ENCODE peak calls at places on chromosomes 5 and 9, in eight cellular contexts. One of them, this sample, is unnamed.

GRCh38 chr9:6686396-6686795 is 40.9 kb upstream of the GLDC start:
- DNase-seq in hypothalamus: no peak
- DNase-seq in mesothelial cell of epicardium: no peak
- DNase-seq in stimulated activated CD4-positive, alpha-beta T cell treated with anti-CD3 and anti-CD28 coated beads, Interleukin-4, amount 100 ng/mL, for 24 hours: no peak
- DNase-seq in activated CD4-positive, alpha-beta T cell treated with anti-CD3 and anti-CD28 coated beads for 24 hours: no peak
- DNase-seq in HTR-8/SVneo: no peak
- DNase-seq in psoas muscle: no peak
- DNase-seq in coronary artery: no peak
- DNase-seq in this sample: no peak

GRCh38 chr9:78682206-78682605 is 385.3 kb downstream of the PSAT1 start:
- DNase-seq in psoas muscle: no peak
- DNase-seq in HTR-8/SVneo: no peak
- DNase-seq in stimulated activated CD4-positive, alpha-beta T cell treated with anti-CD3 and anti-CD28 coated beads, Interleukin-4, amount 100 ng/mL, for 24 hours: no peak
- DNase-seq in mesothelial cell of epicardium: no peak
- DNase-seq in coronary artery: no peak
- DNase-seq in activated CD4-positive, alpha-beta T cell treated with anti-CD3 and anti-CD28 coated beads for 24 hours: no peak
- DNase-seq in hypothalamus: no peak
- DNase-seq in this sample: no peak

GRCh38 chr9:79592736-79593493 is 21.1 kb downstream of the TLE4 start:
- DNase-seq in hypothalamus: no peak
- DNase-seq in activated CD4-positive, alpha-beta T cell treated with anti-CD3 and anti-CD28 coated beads for 24 hours: no peak
- DNase-seq in mesothelial cell of epicardium: no peak
- DNase-seq in coronary artery: no peak
- DNase-seq in HTR-8/SVneo: no peak
- DNase-seq in stimulated activated CD4-positive, alpha-beta T cell treated with anti-CD3 and anti-CD28 coated beads, Interleukin-4, amount 100 ng/mL, for 24 hours: no peak
- DNase-seq in psoas muscle: no peak
- DNase-seq in this sample: no peak

GRCh38 chr5:96487859-96488258 is 54.8 kb upstream of the PCSK1 start:
- DNase-seq in psoas muscle: no peak
- DNase-seq in mesothelial cell of epicardium: no peak
- DNase-seq in stimulated activated CD4-positive, alpha-beta T cell treated with anti-CD3 and anti-CD28 coated beads, Interleukin-4, amount 100 ng/mL, for 24 hours: no peak
- DNase-seq in HTR-8/SVneo: no peak
- DNase-seq in hypothalamus: no peak
- DNase-seq in coronary artery: no peak
- DNase-seq in activated CD4-positive, alpha-beta T cell treated with anti-CD3 and anti-CD28 coated beads for 24 hours: no peak
- DNase-seq in this sample: no peak

GRCh38 chr9:127980706-127981558 is at the start of gene EEIG1:
- DNase-seq in hypothalamus: peak
- DNase-seq in coronary artery: peak
- DNase-seq in stimulated activated CD4-positive, alpha-beta T cell treated with anti-CD3 and anti-CD28 coated beads, Interleukin-4, amount 100 ng/mL, for 24 hours: peak
- DNase-seq in HTR-8/SVneo: peak
- DNase-seq in psoas muscle: peak
- DNase-seq in activated CD4-positive, alpha-beta T cell treated with anti-CD3 and anti-CD28 coated beads for 24 hours: peak
- DNase-seq in mesothelial cell of epicardium: peak
- DNase-seq in this sample: peak

GRCh38 chr5:132840896-132841818 is 10.7 kb upstream of the SHROOM1 start:
- DNase-seq in mesothelial cell of epicardium: peak
- DNase-seq in coronary artery: no peak
- DNase-seq in activated CD4-positive, alpha-beta T cell treated with anti-CD3 and anti-CD28 coated beads for 24 hours: no peak
- DNase-seq in psoas muscle: no peak
- DNase-seq in stimulated activated CD4-positive, alpha-beta T cell treated with anti-CD3 and anti-CD28 coated beads, Interleukin-4, amount 100 ng/mL, for 24 hours: no peak
- DNase-seq in hypothalamus: no peak
- DNase-seq in HTR-8/SVneo: no peak
- DNase-seq in this sample: no peak

GRCh38 chr9:30774326-30774725 is 1610.1 kb upstream of the ACO1 start:
- DNase-seq in hypothalamus: no peak
- DNase-seq in coronary artery: no peak
- DNase-seq in mesothelial cell of epicardium: no peak
- DNase-seq in psoas muscle: no peak
- DNase-seq in activated CD4-positive, alpha-beta T cell treated with anti-CD3 and anti-CD28 coated beads for 24 hours: no peak
- DNase-seq in stimulated activated CD4-positive, alpha-beta T cell treated with anti-CD3 and anti-CD28 coated beads, Interleukin-4, amount 100 ng/mL, for 24 hours: no peak
- DNase-seq in HTR-8/SVneo: no peak
- DNase-seq in this sample: no peak

GRCh38 chr5:84303315-84303714 is 81.4 kb downstream of the EDIL3 start:
- DNase-seq in psoas muscle: no peak
- DNase-seq in mesothelial cell of epicardium: no peak
- DNase-seq in HTR-8/SVneo: no peak
- DNase-seq in activated CD4-positive, alpha-beta T cell treated with anti-CD3 and anti-CD28 coated beads for 24 hours: no peak
- DNase-seq in hypothalamus: no peak
- DNase-seq in coronary artery: no peak
- DNase-seq in stimulated activated CD4-positive, alpha-beta T cell treated with anti-CD3 and anti-CD28 coated beads, Interleukin-4, amount 100 ng/mL, for 24 hours: no peak
- DNase-seq in this sample: no peak

GRCh38 chr5:61329729-61330128 is 2.3 kb upstream of the ZSWIM6 start:
- DNase-seq in hypothalamus: no peak
- DNase-seq in mesothelial cell of epicardium: no peak
- DNase-seq in psoas muscle: no peak
- DNase-seq in coronary artery: no peak
- DNase-seq in stimulated activated CD4-positive, alpha-beta T cell treated with anti-CD3 and anti-CD28 coated beads, Interleukin-4, amount 100 ng/mL, for 24 hours: peak
- DNase-seq in HTR-8/SVneo: no peak
- DNase-seq in activated CD4-positive, alpha-beta T cell treated with anti-CD3 and anti-CD28 coated beads for 24 hours: no peak
- DNase-seq in this sample: no peak

GRCh38 chr9:5557606-5558587 is 47.6 kb downstream of the PDCD1LG2 start:
- DNase-seq in activated CD4-positive, alpha-beta T cell treated with anti-CD3 and anti-CD28 coated beads for 24 hours: no peak
- DNase-seq in hypothalamus: no peak
- DNase-seq in psoas muscle: peak
- DNase-seq in mesothelial cell of epicardium: no peak
- DNase-seq in HTR-8/SVneo: no peak
- DNase-seq in stimulated activated CD4-positive, alpha-beta T cell treated with anti-CD3 and anti-CD28 coated beads, Interleukin-4, amount 100 ng/mL, for 24 hours: peak
- DNase-seq in coronary artery: no peak
- DNase-seq in this sample: peak

GRCh38 chr5:126098330-126099017 is 324.7 kb upstream of the GRAMD2B start:
- DNase-seq in mesothelial cell of epicardium: no peak
- DNase-seq in psoas muscle: no peak
- DNase-seq in activated CD4-positive, alpha-beta T cell treated with anti-CD3 and anti-CD28 coated beads for 24 hours: no peak
- DNase-seq in coronary artery: no peak
- DNase-seq in hypothalamus: no peak
- DNase-seq in stimulated activated CD4-positive, alpha-beta T cell treated with anti-CD3 and anti-CD28 coated beads, Interleukin-4, amount 100 ng/mL, for 24 hours: no peak
- DNase-seq in HTR-8/SVneo: no peak
- DNase-seq in this sample: no peak

GRCh38 chr5:154714271-154714986 is 40.7 kb upstream of the LARP1 start:
- DNase-seq in coronary artery: no peak
- DNase-seq in stimulated activated CD4-positive, alpha-beta T cell treated with anti-CD3 and anti-CD28 coated beads, Interleukin-4, amount 100 ng/mL, for 24 hours: no peak
- DNase-seq in hypothalamus: no peak
- DNase-seq in HTR-8/SVneo: no peak
- DNase-seq in psoas muscle: no peak
- DNase-seq in activated CD4-positive, alpha-beta T cell treated with anti-CD3 and anti-CD28 coated beads for 24 hours: no peak
- DNase-seq in mesothelial cell of epicardium: no peak
- DNase-seq in this sample: no peak

GRCh38 chr5:1768283-1769000 is 31.2 kb downstream of the MRPL36 start:
- DNase-seq in psoas muscle: no peak
- DNase-seq in hypothalamus: no peak
- DNase-seq in coronary artery: no peak
- DNase-seq in mesothelial cell of epicardium: no peak
- DNase-seq in activated CD4-positive, alpha-beta T cell treated with anti-CD3 and anti-CD28 coated beads for 24 hours: no peak
- DNase-seq in stimulated activated CD4-positive, alpha-beta T cell treated with anti-CD3 and anti-CD28 coated beads, Interleukin-4, amount 100 ng/mL, for 24 hours: no peak
- DNase-seq in HTR-8/SVneo: no peak
- DNase-seq in this sample: no peak

GRCh38 chr9:116152390-116152789 is 1.2 kb upstream of the PAPPA start:
- DNase-seq in hypothalamus: no peak
- DNase-seq in psoas muscle: no peak
- DNase-seq in mesothelial cell of epicardium: no peak
- DNase-seq in coronary artery: no peak
- DNase-seq in activated CD4-positive, alpha-beta T cell treated with anti-CD3 and anti-CD28 coated beads for 24 hours: no peak
- DNase-seq in HTR-8/SVneo: no peak
- DNase-seq in stimulated activated CD4-positive, alpha-beta T cell treated with anti-CD3 and anti-CD28 coated beads, Interleukin-4, amount 100 ng/mL, for 24 hours: no peak
- DNase-seq in this sample: no peak

GRCh38 chr5:96176022-96176421 is 214.4 kb upstream of the ELL2 start:
- DNase-seq in coronary artery: no peak
- DNase-seq in activated CD4-positive, alpha-beta T cell treated with anti-CD3 and anti-CD28 coated beads for 24 hours: no peak
- DNase-seq in stimulated activated CD4-positive, alpha-beta T cell treated with anti-CD3 and anti-CD28 coated beads, Interleukin-4, amount 100 ng/mL, for 24 hours: no peak
- DNase-seq in mesothelial cell of epicardium: no peak
- DNase-seq in psoas muscle: no peak
- DNase-seq in hypothalamus: no peak
- DNase-seq in HTR-8/SVneo: no peak
- DNase-seq in this sample: no peak

This sample was measured in left lung.